ENCODE peak calls at places on chromosomes 16 and 17, in ten cellular contexts. Y is colonic mucosa, B is testis, V is stomach, L is Peyer's patch, C is A673, I is spleen, X is tibial artery, H is body of pancreas, A is thoracic aorta. Z is an unnamed sample. For H3K4me1, the result is how much of the 10 kb centered on the place peaks cover.

GRCh38 chr16:31423241-31423640 is 4.9 kb downstream of the COX6A2 start:
- DNase-seq in Y (no peak), B (no peak), V (no peak), L (peak), C (no peak), I (no peak), X (no peak), H (no peak), A (no peak), Z (no peak)

GRCh38 chr16:46954562-46954961 is 18.9 kb downstream of the DNAJA2 start:
- DNase-seq in Y (no peak), B (no peak), V (no peak), L (no peak), C (no peak), I (no peak), X (no peak), H (no peak), A (no peak), Z (no peak)

GRCh38 chr17:29595107-29595942 is 2.4 kb downstream of the ANKRD13B start:
- DNase-seq in Y (no peak), B (no peak), V (no peak), L (no peak), C (no peak), I (no peak), X (no peak), H (peak), A (no peak), Z (no peak)

GRCh38 chr17:41500131-41500911 is 5.1 kb downstream of the KRT13 start:
- DNase-seq in Y (no peak), B (no peak), V (no peak), L (no peak), C (no peak), I (no peak), X (no peak), H (no peak), A (no peak), Z (no peak)

GRCh38 chr16:12340151-12340733 is 363.7 kb downstream of the SNX29 start:
- DNase-seq in Y (peak), B (peak), V (peak), L (no peak), C (no peak), I (no peak), X (no peak), H (peak), A (no peak), Z (peak)

GRCh38 chr16:72051818-72052217 is 2.5 kb upstream of the HP start:
- DNase-seq in Y (no peak), B (no peak), V (no peak), L (no peak), C (no peak), I (no peak), X (no peak), H (no peak), A (no peak), Z (no peak)

GRCh38 chr17:55811536-55811935 is 60.7 kb downstream of the PCTP start:
- DNase-seq in Y (no peak), B (no peak), V (no peak), L (no peak), C (no peak), I (no peak), X (peak), H (no peak), A (no peak), Z (no peak)

GRCh38 chr16:3963203-3963602 is 82.7 kb upstream of the CREBBP start:
- DNase-seq in Y (no peak), B (no peak), V (no peak), L (no peak), C (no peak), I (no peak), X (no peak), H (no peak), A (no peak), Z (no peak)

GRCh38 chr17:76689859-76690258 is 20.9 kb downstream of the MXRA7 start:
- DNase-seq in Y (no peak), B (no peak), V (no peak), L (no peak), C (no peak), I (peak), X (no peak), H (no peak), A (no peak), Z (no peak)

GRCh38 chr17:6420173-6420641 is 14.7 kb downstream of the AIPL1 start:
- DNase-seq in Y (no peak), B (peak), V (no peak), L (no peak), C (peak), I (no peak), X (no peak), H (no peak), A (no peak), Z (no peak)

GRCh38 chr17:8954339-8954738 is 11.2 kb downstream of the PIK3R5 start:
- DNase-seq in Y (peak), B (peak), V (peak), L (no peak), C (peak), I (peak), X (peak), H (no peak), A (no peak), Z (peak)

GRCh38 chr16:29710227-29711219 is 31.5 kb downstream of the QPRT start:
- DNase-seq in Y (peak), B (peak), V (no peak), L (no peak), C (peak), I (peak), X (no peak), H (no peak), A (no peak), Z (no peak)

GRCh38 chr17:52744179-52744578 is 585.7 kb upstream of the CA10 start:
- DNase-seq in Y (no peak), B (no peak), V (no peak), L (no peak), C (no peak), I (no peak), X (no peak), H (no peak), A (no peak), Z (no peak)

GRCh38 chr17:45277216-45277849 is 15.4 kb upstream of the SPATA32 start:
- DNase-seq in Y (peak), B (peak), V (peak), L (peak), C (peak), I (peak), X (peak), H (peak), A (peak), Z (peak)

GRCh38 chr17:65022751-65023421 is 33.7 kb downstream of the GNA13 start:
- DNase-seq in Y (no peak), B (no peak), V (no peak), L (no peak), C (no peak), I (no peak), X (no peak), H (no peak), A (no peak), Z (no peak)

GRCh38 chr17:13600475-13601316 is 1.0 kb downstream of the HS3ST3A1 start:
- DNase-seq in Y (no peak), B (no peak), V (no peak), L (peak), C (no peak), I (no peak), X (no peak), H (no peak), A (no peak), Z (no peak)

GRCh38 chr16:30743690-30744089 is 4.5 kb upstream of the PHKG2 start:
- DNase-seq in Y (no peak), B (no peak), V (no peak), L (no peak), C (no peak), I (no peak), X (no peak), H (no peak), A (no peak), Z (no peak)

GRCh38 chr17:49214665-49215360 is 4.3 kb downstream of the ABI3 start:
- DNase-seq in Y (no peak), B (peak), V (peak), L (no peak), C (no peak), I (no peak), X (no peak), H (peak), A (no peak), Z (no peak)

GRCh38 chr17:76088041-76088867 is 9.3 kb downstream of the ZACN start:
- DNase-seq in Y (no peak), B (no peak), V (no peak), L (no peak), C (no peak), I (no peak), X (no peak), H (no peak), A (no peak), Z (no peak)

GRCh38 chr17:39804839-39805238 is 59.3 kb downstream of the IKZF3 start:
- DNase-seq in Y (no peak), B (no peak), V (no peak), L (no peak), C (no peak), I (no peak), X (no peak), H (no peak), A (no peak), Z (no peak)

GRCh38 chr17:80035687-80035936 is at the start of gene TBC1D16:
- DNase-seq in Y (no peak), B (no peak), V (no peak), L (no peak), C (no peak), I (no peak), X (no peak), H (no peak), A (no peak), Z (no peak)

GRCh38 chr16:46673320-46674013 is 15.5 kb downstream of the VPS35 start:
- DNase-seq in Y (no peak), B (peak), V (peak), L (no peak), C (peak), I (no peak), X (peak), H (peak), A (no peak), Z (no peak)

GRCh38 chr17:39462644-39463375 is 1.5 kb downstream of the CDK12 start:
- DNase-seq in Y (peak), B (peak), V (no peak), L (peak), C (no peak), I (peak), X (no peak), H (peak), A (no peak), Z (no peak)

GRCh38 chr17:5630434-5630833 is 46.1 kb upstream of the NLRP1 start:
- DNase-seq in Y (no peak), B (no peak), V (no peak), L (no peak), C (no peak), I (no peak), X (no peak), H (no peak), A (no peak), Z (no peak)

GRCh38 chr17:18227635-18228034 is 2.2 kb downstream of the LLGL1 start:
- DNase-seq in Y (no peak), B (no peak), V (no peak), L (no peak), C (no peak), I (no peak), X (no peak), H (no peak), A (no peak), Z (no peak)

GRCh38 chr17:40118093-40118492 is 3.7 kb upstream of the MSL1 start:
- DNase-seq in Y (no peak), B (no peak), V (no peak), L (no peak), C (no peak), I (no peak), X (no peak), H (no peak), A (no peak), Z (no peak)

GRCh38 chr16:9275386-9275785 is 183.9 kb downstream of the HAPSTR1 start:
- DNase-seq in Y (no peak), B (no peak), V (no peak), L (no peak), C (no peak), I (no peak), X (no peak), H (no peak), A (no peak), Z (no peak)

GRCh38 chr17:80886641-80887573 is 104.7 kb upstream of the CHMP6 start:
- DNase-seq in Y (no peak), B (no peak), V (no peak), L (peak), C (no peak), I (peak), X (peak), H (no peak), A (no peak), Z (no peak)

GRCh38 chr16:50371036-50371716 is 2.4 kb upstream of the BRD7 start:
- DNase-seq in Y (no peak), B (no peak), V (no peak), L (no peak), C (no peak), I (no peak), X (no peak), H (no peak), A (no peak), Z (no peak)
- H3K4me1 ChIP-seq in Y (under half), B (under half), V (under half), L (under half), C (under half), I (under half), X (under half), H (under half), A (under half), Z (under half)

DNA sequence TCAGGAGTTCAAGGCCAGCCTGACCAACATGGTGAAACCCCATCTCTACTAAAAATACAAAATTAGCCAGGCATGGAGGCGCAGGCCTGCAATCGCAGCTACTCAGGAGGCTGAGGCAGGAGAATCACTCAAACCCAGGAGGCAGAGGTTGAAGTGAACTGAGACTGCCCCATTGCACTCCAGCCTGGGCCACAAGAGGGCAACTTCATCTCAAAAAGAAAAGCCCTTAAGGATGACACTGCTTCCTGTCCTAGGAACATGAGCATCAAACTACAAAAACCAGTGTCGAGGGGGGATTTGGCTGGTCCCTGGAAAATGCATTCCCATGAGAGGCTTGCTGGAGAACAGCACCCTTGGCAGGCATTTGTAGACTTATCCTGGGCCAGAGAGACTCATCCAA is 449.5 kb upstream of the PSMD7 start:
- DNase-seq in Y (no peak), B (no peak), V (no peak), L (no peak), C (no peak), I (no peak), X (no peak), H (no peak), A (no peak), Z (no peak)
- TF ChIP-seq CTCF in Y (no peak), B (no peak), V (no peak), L (no peak), C (no peak), I (no peak), X (no peak), H (no peak), A (no peak), Z (no peak)

GRCh38 chr17:72030067-72030899 is 90.5 kb upstream of the SOX9 start:
- DNase-seq in Y (peak), B (peak), V (peak), L (peak), C (peak), I (no peak), X (no peak), H (peak), A (no peak), Z (peak)

GRCh38 chr17:72034000-72034399 is 86.8 kb upstream of the SOX9 start:
- DNase-seq in Y (no peak), B (no peak), V (no peak), L (no peak), C (no peak), I (no peak), X (no peak), H (no peak), A (no peak), Z (no peak)

GRCh38 chr17:72031219-72031906 is 89.5 kb upstream of the SOX9 start:
- DNase-seq in Y (no peak), B (no peak), V (no peak), L (no peak), C (peak), I (no peak), X (no peak), H (no peak), A (no peak), Z (no peak)

GRCh38 chr17:72038427-72038826 is 82.4 kb upstream of the SOX9 start:
- DNase-seq in Y (no peak), B (no peak), V (no peak), L (no peak), C (no peak), I (no peak), X (no peak), H (no peak), A (no peak), Z (no peak)

DNA sequence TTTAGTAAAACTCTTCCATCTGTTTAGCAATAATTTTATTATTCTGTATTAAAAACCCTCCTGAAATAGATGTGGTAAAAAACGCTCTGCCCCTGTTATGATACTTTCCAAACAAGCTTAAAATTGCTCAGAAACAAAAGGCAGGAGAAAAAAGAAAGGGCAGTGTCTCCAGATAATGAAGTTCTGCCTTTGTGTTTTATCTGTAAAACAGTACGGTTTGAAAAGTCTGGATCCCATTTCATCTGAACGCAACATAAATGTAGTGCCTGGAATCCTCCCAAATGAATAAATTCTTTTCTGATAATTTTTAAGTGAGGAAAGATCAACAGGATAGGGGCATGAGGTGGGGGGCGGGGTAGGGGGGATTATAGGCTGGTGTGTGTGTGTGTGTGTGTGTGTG is 87.5 kb upstream of the SOX9 start:
- DNase-seq in Y (no peak), B (no peak), V (no peak), L (no peak), C (no peak), I (no peak), X (no peak), H (no peak), A (no peak), Z (no peak)
- H3K4me3 ChIP-seq in Y (no peak), B (no peak), V (no peak), L (no peak), C (no peak), I (no peak), X (no peak), H (no peak), A (no peak), Z (no peak)

GRCh38 chr17:32861979-32862378 is 14.9 kb downstream of the MYO1D start:
- DNase-seq in Y (no peak), B (no peak), V (no peak), L (no peak), C (no peak), I (no peak), X (no peak), H (no peak), A (no peak), Z (no peak)
- H3K4me1 ChIP-seq in Y (under half), B (under half), V (under half), L (under half), C (under half), I (under half), X (under half), H (under half), A (under half), Z (under half)

GRCh38 chr16:19008770-19009169 is 25.0 kb downstream of the TMC7 start:
- DNase-seq in Y (no peak), B (no peak), V (no peak), L (no peak), C (no peak), I (no peak), X (no peak), H (no peak), A (no peak), Z (no peak)

GRCh38 chr16:19017179-19017578 is 33.4 kb downstream of the TMC7 start:
- DNase-seq in Y (no peak), B (no peak), V (no peak), L (no peak), C (no peak), I (no peak), X (no peak), H (no peak), A (no peak), Z (no peak)

GRCh38 chr16:19011169-19011731 is 27.5 kb downstream of the TMC7 start:
- DNase-seq in Y (no peak), B (no peak), V (no peak), L (no peak), C (no peak), I (no peak), X (no peak), H (no peak), A (no peak), Z (no peak)

DNA sequence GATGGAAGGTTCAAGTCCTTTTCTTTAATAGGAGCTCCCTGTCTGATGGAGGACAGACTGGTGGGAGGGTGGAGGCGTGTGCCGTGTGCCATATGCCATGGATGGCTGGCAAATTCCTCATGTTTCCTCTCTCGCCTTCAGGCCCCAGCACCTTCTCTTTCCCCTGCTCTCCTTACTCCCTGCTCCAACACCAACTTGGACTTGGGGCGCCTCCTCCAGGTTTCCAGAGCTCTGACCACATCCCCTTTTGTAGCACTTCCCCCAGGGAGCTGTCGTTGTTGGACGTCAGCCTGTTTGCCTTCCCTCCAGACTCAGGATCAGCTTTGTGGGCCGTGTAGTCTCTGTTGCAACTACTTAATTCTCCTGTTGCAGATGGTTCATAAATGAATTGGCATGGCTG is 30.7 kb downstream of the TMC7 start:
- DNase-seq in Y (no peak), B (no peak), V (no peak), L (no peak), C (peak), I (no peak), X (no peak), H (no peak), A (no peak), Z (peak)
- TF ChIP-seq CTCF in Y (no peak), B (no peak), V (no peak), L (peak), C (no peak), I (no peak), X (no peak), H (no peak), A (no peak), Z (no peak)

DNA sequence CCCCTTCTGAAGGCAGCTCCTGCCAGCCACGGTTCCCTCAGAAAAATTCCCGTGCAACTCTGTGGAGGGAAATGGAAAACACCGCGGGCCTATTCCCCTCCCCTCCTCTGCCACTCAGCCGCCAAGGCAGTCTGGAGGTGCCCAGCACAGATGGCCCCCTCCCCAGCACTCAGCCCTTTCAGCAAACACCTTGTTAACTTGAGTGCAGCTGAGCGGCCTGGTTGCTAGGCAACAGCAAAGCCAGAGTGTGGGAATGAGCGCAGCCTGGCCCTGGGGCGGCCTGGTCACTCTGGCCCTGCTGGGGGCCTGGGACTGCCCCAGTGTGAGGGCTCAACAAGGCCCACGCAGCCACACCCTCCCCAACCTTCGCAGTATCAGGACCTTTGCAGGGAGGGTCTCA is 32.8 kb downstream of the CACNA1G start:
- DNase-seq in Y (no peak), B (peak), V (peak), L (no peak), C (no peak), I (no peak), X (no peak), H (peak), A (no peak), Z (peak)
- H3K4me3 ChIP-seq in Y (no peak), B (no peak), V (no peak), L (no peak), C (no peak), I (no peak), X (no peak), H (no peak), A (no peak), Z (no peak)

GRCh38 chr17:69499301-69499700 is 84.8 kb downstream of the MAP2K6 start:
- DNase-seq in Y (no peak), B (no peak), V (no peak), L (no peak), C (no peak), I (no peak), X (no peak), H (no peak), A (no peak), Z (no peak)

GRCh38 chr17:69500911-69501429 is 86.5 kb downstream of the MAP2K6 start:
- DNase-seq in Y (peak), B (no peak), V (no peak), L (no peak), C (no peak), I (no peak), X (no peak), H (peak), A (no peak), Z (no peak)

GRCh38 chr17:69503711-69504110 is 89.2 kb downstream of the MAP2K6 start:
- DNase-seq in Y (no peak), B (no peak), V (no peak), L (no peak), C (no peak), I (no peak), X (no peak), H (no peak), A (no peak), Z (no peak)

GRCh38 chr17:69501591-69502468 is 87.3 kb downstream of the MAP2K6 start:
- DNase-seq in Y (peak), B (peak), V (peak), L (peak), C (peak), I (no peak), X (peak), H (peak), A (no peak), Z (peak)

GRCh38 chr17:69502488-69502887 is 88.0 kb downstream of the MAP2K6 start:
- DNase-seq in Y (no peak), B (no peak), V (no peak), L (no peak), C (no peak), I (no peak), X (no peak), H (no peak), A (no peak), Z (no peak)
- H3K4me1 ChIP-seq in Y (under half), B (under half), V (under half), L (under half), C (under half), I (under half), X (under half), H (half or more), A (under half), Z (under half)